ENCODE peak calls at places on chromosomes 13 and 19, in nine cellular contexts. R, Y, L, Q, N, D, B, P and Z are unnamed samples.

GRCh38 chr13:41543664-41544300 is 86.4 kb downstream of the RGCC start:
- DNase-seq in D (no peak), N (no peak), Q (no peak), L (no peak), P (no peak), R (no peak), Y (no peak), B (no peak), Z (no peak)

GRCh38 chr13:80473695-80474094 is 132.8 kb upstream of the SPRY2 start:
- DNase-seq in Q (peak; percentile 82), N (no peak), L (no peak), Y (peak; percentile 92), D (no peak), B (no peak), R (peak; percentile 18), P (peak; percentile 52), Z (no peak)

GRCh38 chr19:41027273-41027967 is 36.3 kb downstream of the CYP2B6 start:
- DNase-seq in R (no peak), Y (no peak), L (no peak), Q (no peak), B (no peak), P (no peak), N (no peak), D (no peak), Z (no peak)

GRCh38 chr13:78603240-78603947 is at the start of gene POU4F1:
- DNase-seq in N (no peak), L (no peak), Q (no peak), P (no peak), D (no peak), B (peak; percentile 94), R (peak; percentile 11), Y (peak; percentile 26), Z (peak; percentile 81)

GRCh38 chr13:42973581-42973980 is 18.5 kb downstream of the EPSTI1 start:
- DNase-seq in R (no peak), N (no peak), Q (no peak), D (no peak), B (no peak), Y (no peak), L (no peak), P (no peak), Z (no peak)

GRCh38 chr19:29098863-29099481 is 114.0 kb downstream of the UQCRFS1 start:
- DNase-seq in P (peak; percentile 79), Q (peak; percentile 63), N (peak; percentile 90), L (peak; percentile 34), Y (peak; percentile 70), B (no peak), R (peak; percentile 77), D (peak; percentile 40), Z (no peak)

GRCh38 chr19:5307655-5308054 is 33.0 kb downstream of the PTPRS start:
- DNase-seq in R (no peak), D (no peak), L (no peak), N (no peak), Q (no peak), B (no peak), P (no peak), Y (no peak), Z (no peak)

GRCh38 chr13:25468330-25469178 is 96.8 kb downstream of the ATP8A2 start:
- DNase-seq in B (peak; percentile 64), L (no peak), R (no peak), D (no peak), N (no peak), P (no peak), Y (no peak), Q (no peak), Z (no peak)

GRCh38 chr19:14433454-14434156 is 499 bp downstream of the PKN1 start:
- DNase-seq in Y (no peak), N (no peak), Q (peak; percentile 47), D (no peak), L (peak; percentile 33), P (no peak), B (no peak), R (no peak), Z (peak; percentile 82)

GRCh38 chr19:14118165-14119051 is 846 bp upstream of the PRKACA start:
- DNase-seq in P (peak; percentile 42), R (peak; percentile 75), D (peak; percentile 80), N (peak; percentile 96), Q (no peak), B (peak; percentile 61), L (peak; percentile 78), Y (peak; percentile 81), Z (peak; percentile 91)

GRCh38 chr13:73275163-73275562 is 216.4 kb downstream of the KLF5 start:
- DNase-seq in R (no peak), P (no peak), Q (no peak), Y (no peak), L (no peak), B (peak; percentile 11), D (no peak), N (no peak), Z (no peak)

GRCh38 chr13:98930014-98930625 is 47.7 kb downstream of the DOCK9 start:
- DNase-seq in P (no peak), B (no peak), D (no peak), Y (no peak), L (no peak), Q (no peak), N (no peak), R (no peak), Z (no peak)

GRCh38 chr13:53783466-53783865 is 754.9 kb downstream of the OLFM4 start:
- DNase-seq in L (no peak), Q (no peak), P (no peak), D (no peak), R (no peak), Y (no peak), N (no peak), B (no peak), Z (no peak)

GRCh38 chr13:53784331-53784730 is 755.7 kb downstream of the OLFM4 start:
- DNase-seq in R (no peak), N (no peak), Q (no peak), L (no peak), B (no peak), Y (no peak), P (no peak), D (no peak), Z (no peak)

GRCh38 chr13:53782400-53783030 is 753.9 kb downstream of the OLFM4 start:
- DNase-seq in N (no peak), R (peak; percentile 17), D (no peak), Q (peak; percentile 67), L (peak; percentile 5), B (peak; percentile 77), P (peak; percentile 19), Y (peak; percentile 66), Z (no peak)

GRCh38 chr13:53788286-53788685 is 759.7 kb downstream of the OLFM4 start:
- DNase-seq in R (no peak), P (no peak), D (no peak), Q (no peak), L (no peak), B (peak; percentile 67), Y (no peak), N (no peak), Z (no peak)
- H3K36me3 ChIP-seq in R (no peaks in the 10 kb centered on the region), P (no peaks in the 10 kb centered on the region), D (no peaks in the 10 kb centered on the region), Q (no peaks in the 10 kb centered on the region), L (no peaks in the 10 kb centered on the region), B (no peaks in the 10 kb centered on the region), Y (no peaks in the 10 kb centered on the region), N (no peaks in the 10 kb centered on the region), Z (no peaks in the 10 kb centered on the region)

GRCh38 chr19:19122902-19123301 is 15.4 kb downstream of the TMEM161A start:
- DNase-seq in L (no peak), R (no peak), Q (no peak), N (no peak), D (no peak), P (no peak), Y (no peak), B (no peak), Z (no peak)

GRCh38 chr19:19120308-19121156 is 17.7 kb downstream of the TMEM161A start:
- DNase-seq in B (peak; percentile 91), D (no peak), Q (no peak), P (no peak), L (no peak), N (no peak), R (peak; percentile 62), Y (peak; percentile 81), Z (peak; percentile 76)

GRCh38 chr19:19123386-19123785 is 14.9 kb downstream of the TMEM161A start:
- DNase-seq in Y (no peak), P (no peak), L (no peak), B (no peak), Q (no peak), R (no peak), N (no peak), D (no peak), Z (no peak)

GRCh38 chr19:19119325-19120237 is 18.7 kb downstream of the TMEM161A start:
- DNase-seq in R (no peak), B (no peak), D (no peak), P (no peak), L (no peak), Y (no peak), N (no peak), Q (no peak), Z (peak; percentile 73)

DNA sequence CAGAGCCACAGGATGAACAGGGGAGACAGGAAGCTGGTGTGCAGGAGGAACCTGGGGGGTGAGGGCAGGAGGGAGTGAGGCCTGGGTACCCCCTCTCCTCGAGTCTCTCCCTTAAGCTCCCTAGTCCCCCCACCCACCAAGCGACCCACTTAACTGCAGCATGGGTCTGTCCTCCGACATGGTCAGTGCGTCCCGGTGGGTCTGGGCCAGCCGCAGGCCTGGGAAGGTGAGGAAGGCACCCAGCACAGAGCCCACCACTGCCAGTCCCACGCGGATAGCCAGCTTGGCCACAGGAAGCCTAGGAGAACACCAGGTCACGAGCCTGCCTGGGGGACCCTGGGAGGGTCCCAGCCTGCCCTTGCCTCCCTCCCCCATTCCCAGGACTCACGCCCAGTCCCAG is 16.9 kb downstream of the TMEM161A start:
- DNase-seq in R (no peak), L (no peak), Y (no peak), P (no peak), N (no peak), B (no peak), D (no peak), Q (no peak), Z (no peak)
- H3K36me3 ChIP-seq in R (peaks cover 12% of the 10 kb centered on the region), L (peaks cover 24% of the 10 kb centered on the region), Y (peaks cover 3% of the 10 kb centered on the region), P (no peaks in the 10 kb centered on the region), N (peaks cover 24% of the 10 kb centered on the region), B (peaks cover 19% of the 10 kb centered on the region), D (peaks cover 17% of the 10 kb centered on the region), Q (peaks cover 10% of the 10 kb centered on the region), Z (peaks cover 32% of the 10 kb centered on the region)

GRCh38 chr19:16874250-16874977 is 14.4 kb upstream of the F2RL3 start:
- DNase-seq in Y (no peak), B (no peak), D (no peak), R (no peak), Q (no peak), P (no peak), N (no peak), L (no peak), Z (no peak)
- H3K36me3 ChIP-seq in Y (peaks cover 19% of the 10 kb centered on the region), B (peaks cover 54% of the 10 kb centered on the region), D (peaks cover 66% of the 10 kb centered on the region), R (peaks cover 75% of the 10 kb centered on the region), Q (peaks cover 56% of the 10 kb centered on the region), P (peaks cover 1% of the 10 kb centered on the region), N (peaks cover 82% of the 10 kb centered on the region), L (peaks cover 82% of the 10 kb centered on the region), Z (peaks cover 2% of the 10 kb centered on the region)

DNA sequence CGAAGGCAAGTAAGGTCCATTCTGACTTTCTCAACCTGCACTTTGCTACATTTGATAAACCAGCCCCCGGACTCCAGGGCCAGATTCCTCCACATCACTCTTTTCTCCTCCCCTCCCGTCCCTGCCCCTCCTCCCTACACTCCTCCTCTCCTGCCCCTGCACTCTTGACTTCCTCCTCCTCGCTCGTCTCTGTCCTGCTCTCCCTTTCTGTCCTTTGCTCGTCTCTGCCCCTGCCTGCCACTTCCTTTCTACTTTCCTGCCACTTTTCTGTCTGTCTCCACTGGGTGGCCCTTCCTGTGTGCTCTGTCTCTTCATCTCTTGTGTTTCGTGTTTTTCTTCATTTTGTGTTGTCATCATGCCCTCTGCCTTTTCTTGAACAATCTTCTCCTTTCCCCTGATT is 7.0 kb downstream of the U2AF2 start:
- DNase-seq in P (no peak), R (no peak), D (no peak), B (no peak), Y (no peak), Q (no peak), N (no peak), L (no peak), Z (peak; percentile 1)
- H3K36me3 ChIP-seq in P (peaks cover 10% of the 10 kb centered on the region), R (peaks cover 68% of the 10 kb centered on the region), D (peaks cover 74% of the 10 kb centered on the region), B (peaks cover 71% of the 10 kb centered on the region), Y (peaks cover 38% of the 10 kb centered on the region), Q (peaks cover 74% of the 10 kb centered on the region), N (peaks cover 76% of the 10 kb centered on the region), L (peaks cover 84% of the 10 kb centered on the region), Z (peaks cover 4% of the 10 kb centered on the region)